ENCODE peak calls at places on chromosome 9, in six cellular contexts. K is ELF-1; Z is AG04450; U is HEK293T; O is naive thymus-derived CD8-positive, alpha-beta T cell; J is mucosa of descending colon. A is an unnamed sample.

GRCh38 chr9:105264380-105264779 is 19.9 kb downstream of the SLC44A1 start:
- DNase-seq in K (no peak), Z (no peak), U (no peak), O (no peak), J (no peak), A (no peak)

GRCh38 chr9:133768859-133769510 is 30.8 kb upstream of the SARDH start:
- DNase-seq in K (peak), Z (no peak), U (no peak), O (no peak), J (peak), A (no peak)

GRCh38 chr9:96078866-96079505 is 203.5 kb downstream of the ERCC6L2 start:
- DNase-seq in K (no peak), Z (no peak), U (no peak), O (no peak), J (no peak), A (no peak)

GRCh38 chr9:132214027-132214622 is 52.3 kb downstream of the NTNG2 start:
- DNase-seq in K (peak), Z (peak), U (peak), O (no peak), J (no peak), A (no peak)

GRCh38 chr9:76394896-76395244 is 644 bp upstream of the RFK start:
- DNase-seq in K (peak), Z (no peak), U (peak), O (peak), J (no peak), A (no peak)

GRCh38 chr9:35816708-35817107 is 1.9 kb upstream of the HINT2 start:
- DNase-seq in K (peak), Z (no peak), U (peak), O (no peak), J (no peak), A (no peak)

GRCh38 chr9:14906654-14907359 is 3.4 kb downstream of the FREM1 start:
- DNase-seq in K (peak), Z (no peak), U (no peak), O (no peak), J (no peak), A (no peak)

GRCh38 chr9:77588319-77588937 is 59.7 kb downstream of the GNA14 start:
- DNase-seq in K (peak), Z (peak), U (no peak), O (no peak), J (no peak), A (no peak)

GRCh38 chr9:127714916-127715442 is 484 bp downstream of the PTRH1 start:
- DNase-seq in K (no peak), Z (no peak), U (peak), O (no peak), J (no peak), A (no peak)

GRCh38 chr9:127053057-127053821 is 69.2 kb downstream of the ANGPTL2 start:
- DNase-seq in K (no peak), Z (no peak), U (no peak), O (no peak), J (no peak), A (no peak)

GRCh38 chr9:93646640-93647178 is 70.3 kb downstream of the PHF2 start:
- DNase-seq in K (no peak), Z (no peak), U (no peak), O (no peak), J (peak), A (no peak)

GRCh38 chr9:14353222-14354056 is 39.5 kb upstream of the NFIB start:
- DNase-seq in K (peak), Z (peak), U (peak), O (peak), J (peak), A (peak)

GRCh38 chr9:124617477-124618141 is 110.4 kb upstream of the NR5A1 start:
- DNase-seq in K (peak), Z (peak), U (peak), O (peak), J (peak), A (peak)

GRCh38 chr9:13027834-13028233 is 251.7 kb downstream of the MPDZ start:
- DNase-seq in K (no peak), Z (no peak), U (no peak), O (no peak), J (no peak), A (no peak)

GRCh38 chr9:93673844-93674334 is 97.5 kb downstream of the PHF2 start:
- DNase-seq in K (peak), Z (no peak), U (no peak), O (no peak), J (no peak), A (no peak)

GRCh38 chr9:120735415-120736126 is 21.3 kb upstream of the MEGF9 start:
- DNase-seq in K (no peak), Z (peak), U (no peak), O (no peak), J (no peak), A (no peak)

GRCh38 chr9:29555452-29555851 is 1982.2 kb upstream of the C9orf72 start:
- DNase-seq in K (no peak), Z (no peak), U (no peak), O (no peak), J (no peak), A (no peak)

GRCh38 chr9:127308559-127309429 is 44.2 kb downstream of the GARNL3 start:
- DNase-seq in K (no peak), Z (no peak), U (no peak), O (no peak), J (no peak), A (no peak)

GRCh38 chr9:33192493-33193245 is 25.5 kb upstream of the B4GALT1 start:
- DNase-seq in K (no peak), Z (no peak), U (no peak), O (no peak), J (no peak), A (no peak)

GRCh38 chr9:14278291-14278721 is 35.6 kb downstream of the NFIB start:
- DNase-seq in K (no peak), Z (no peak), U (no peak), O (no peak), J (no peak), A (no peak)

GRCh38 chr9:21873540-21874221 is 71.2 kb downstream of the MTAP start:
- DNase-seq in K (no peak), Z (no peak), U (no peak), O (no peak), J (no peak), A (no peak)

GRCh38 chr9:113352411-113352810 is 3.1 kb downstream of the BSPRY start:
- DNase-seq in K (no peak), Z (no peak), U (no peak), O (no peak), J (no peak), A (no peak)

A was measured in brain pericyte.